ENCODE peak calls at places on chromosome 15, in seven cellular contexts. N is lower leg skin, H is GM12865, J is HepG2, L is GM13977, S is cardiac muscle cell, M is nephron progenitor cell. O is an unnamed sample.
A peak's percentile ranks its signal among the peaks of the same experiment; 100 is the strongest.

GRCh38 chr15:93028632-93029612 is 60.1 kb downstream of the RGMA start:
- DNase-seq in J (no peak), H (no peak), S (no peak), M (no peak), N (peak; percentile 79), L (peak; percentile 17), O (no peak)

GRCh38 chr15:88636039-88636438 is 2.8 kb upstream of the ISG20 start:
- DNase-seq in S (no peak), N (no peak), L (no peak), M (no peak), H (no peak), J (no peak), O (no peak)

GRCh38 chr15:70963199-70963598 is 70.6 kb downstream of the LRRC49 start:
- DNase-seq in J (no peak), L (no peak), H (no peak), N (no peak), M (no peak), S (no peak), O (no peak)

GRCh38 chr15:57165992-57166391 is 210.3 kb upstream of the CGNL1 start:
- DNase-seq in L (no peak), J (no peak), H (no peak), M (no peak), N (no peak), S (no peak), O (no peak)

GRCh38 chr15:66931768-66932633 is 133.4 kb upstream of the SMAD3 start:
- DNase-seq in H (no peak), N (no peak), J (peak; percentile 91), M (no peak), S (peak; percentile 6), L (no peak), O (no peak)

GRCh38 chr15:40366204-40367037 is 8.4 kb downstream of the DISP2 start:
- DNase-seq in N (no peak), H (no peak), M (no peak), S (no peak), J (no peak), L (no peak), O (no peak)

GRCh38 chr15:72838311-72838731 is 54.8 kb upstream of the ADPGK start:
- DNase-seq in L (no peak), S (no peak), M (no peak), H (peak; percentile 7), J (no peak), N (no peak), O (no peak)

GRCh38 chr15:60620707-60621106 is 141.8 kb upstream of the ICE2 start:
- DNase-seq in J (no peak), S (peak; percentile 26), N (peak; percentile 63), M (peak; percentile 42), L (no peak), H (no peak), O (no peak)

GRCh38 chr15:98909968-98910885 is 97.4 kb downstream of the PGPEP1L start:
- DNase-seq in H (no peak), S (no peak), N (no peak), J (no peak), L (no peak), M (no peak), O (no peak)

GRCh38 chr15:33068007-33068441 is 126.5 kb downstream of the FMN1 start:
- DNase-seq in J (peak; percentile 66), H (no peak), S (no peak), L (no peak), M (peak; percentile 20), N (peak; percentile 80), O (no peak)

GRCh38 chr15:45645026-45645980 is 10.5 kb downstream of the SQOR start:
- DNase-seq in M (no peak), N (no peak), S (no peak), L (peak; percentile 27), J (no peak), H (no peak), O (no peak)

GRCh38 chr15:60594071-60594470 is 115.1 kb upstream of the ICE2 start:
- DNase-seq in H (no peak), L (no peak), N (no peak), M (no peak), J (no peak), S (no peak), O (no peak)

GRCh38 chr15:40511472-40512133 is 40.8 kb downstream of the CHST14 start:
- DNase-seq in J (peak; percentile 62), H (peak; percentile 59), N (peak; percentile 19), S (peak; percentile 63), M (peak; percentile 80), L (peak; percentile 70), O (no peak)

GRCh38 chr15:43253431-43254403 is 13.0 kb downstream of the TGM5 start:
- DNase-seq in J (no peak), S (no peak), H (peak; percentile 76), L (peak; percentile 73), M (no peak), N (peak; percentile 57), O (no peak)

GRCh38 chr15:97981058-97981457 is 20.6 kb downstream of the ARRDC4 start:
- DNase-seq in N (no peak), L (no peak), S (no peak), J (no peak), H (no peak), M (no peak), O (no peak)

GRCh38 chr15:96093063-96093462 is 237.4 kb upstream of the NR2F2 start:
- DNase-seq in L (no peak), H (no peak), J (no peak), M (no peak), N (no peak), S (no peak), O (no peak)

GRCh38 chr15:97966924-97967620 is 6.6 kb downstream of the ARRDC4 start:
- DNase-seq in M (no peak), H (no peak), N (no peak), S (no peak), J (no peak), L (no peak), O (no peak)

GRCh38 chr15:92696096-92696495 is 40.5 kb upstream of the FAM174B start:
- DNase-seq in L (no peak), H (no peak), N (no peak), M (no peak), J (no peak), S (no peak), O (no peak)

GRCh38 chr15:31263751-31264533 is 62.7 kb upstream of the KLF13 start:
- DNase-seq in S (no peak), N (peak; percentile 55), H (peak; percentile 91), L (no peak), M (no peak), J (no peak), O (no peak)

GRCh38 chr15:87707581-87708130 is 548.9 kb downstream of the NTRK3 start:
- DNase-seq in H (no peak), J (no peak), S (peak; percentile 48), N (no peak), L (no peak), M (no peak), O (no peak)

GRCh38 chr15:90819850-90820249 is 48.5 kb upstream of the FURIN start:
- DNase-seq in N (no peak), L (no peak), M (no peak), J (no peak), H (no peak), S (no peak), O (no peak)
- TF ChIP-seq CTCF in N (no peak), L (no peak), M (no peak), J (no peak), H (no peak), S (no peak), O (no peak)

GRCh38 chr15:77031376-77032050 is 36.6 kb downstream of the PSTPIP1 start:
- DNase-seq in H (peak; percentile 68), S (no peak), N (no peak), J (peak; percentile 49), M (no peak), L (no peak), O (no peak)
- TF ChIP-seq CTCF in H (peak; percentile 54), S (no peak), N (no peak), J (peak; percentile 82), M (no peak), L (peak; percentile 36), O (no peak)

DNA sequence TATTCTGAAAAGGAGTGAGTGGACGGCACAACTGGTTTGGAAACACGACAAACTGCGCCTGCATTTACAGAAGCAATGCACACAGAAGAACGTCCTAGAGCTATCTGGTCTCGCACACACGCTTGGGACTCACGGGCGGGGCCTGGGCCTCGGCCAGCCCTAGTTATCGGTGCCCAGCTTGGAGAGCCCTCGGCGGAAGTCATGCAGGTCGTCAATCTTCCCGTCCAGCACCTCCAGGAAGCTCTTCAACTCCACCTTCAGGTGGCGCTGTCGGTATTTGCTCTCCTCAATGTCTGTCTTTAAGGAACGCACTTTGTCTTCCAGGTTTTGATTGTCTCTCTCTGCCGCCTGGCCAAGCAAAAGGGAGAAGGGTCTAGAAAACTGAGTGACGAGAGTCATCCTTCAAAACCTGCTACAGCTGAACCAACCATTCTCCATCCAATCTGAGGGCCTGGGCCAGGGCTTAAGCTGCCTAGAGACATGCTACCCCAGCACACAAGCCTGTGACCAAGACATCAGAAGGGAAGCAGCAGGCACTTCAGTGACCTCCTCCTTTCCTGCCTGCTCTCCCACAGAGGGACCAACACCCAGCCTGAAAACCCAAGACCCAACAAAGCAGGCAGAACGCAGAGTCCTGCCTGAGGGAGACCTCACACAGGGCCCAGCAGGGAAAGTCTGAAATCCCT is 40.3 kb downstream of the WHAMM start:
- DNase-seq in H (peak; percentile 81), S (peak; percentile 90), N (peak; percentile 69), L (peak; percentile 66), J (peak; percentile 73), M (peak; percentile 80), O (no peak)
- TF ChIP-seq CTCF in H (peak; percentile 68), S (peak; percentile 86), N (peak; percentile 0), L (peak; percentile 70), J (peak; percentile 88), M (peak; percentile 75), O (peak; percentile 85)

GRCh38 chr15:58555168-58556027 is 123.6 kb downstream of the LIPC start:
- DNase-seq in H (no peak), L (no peak), S (peak; percentile 23), N (no peak), M (peak; percentile 34), J (no peak), O (no peak)
- TF ChIP-seq CTCF in H (no peak), L (no peak), S (no peak), N (no peak), M (no peak), J (peak; percentile 7), O (no peak)

GRCh38 chr15:51367322-51367976 is 26.0 kb downstream of the GLDN start:
- DNase-seq in H (no peak), M (no peak), N (no peak), J (no peak), L (no peak), S (no peak), O (no peak)
- TF ChIP-seq CTCF in H (no peak), M (no peak), N (no peak), J (no peak), L (no peak), S (no peak), O (no peak)

GRCh38 chr15:86690566-86690965 is 610.9 kb downstream of the AGBL1 start:
- DNase-seq in H (no peak), M (no peak), S (peak; percentile 64), J (no peak), N (no peak), L (no peak), O (no peak)

GRCh38 chr15:86685263-86685662 is 605.6 kb downstream of the AGBL1 start:
- DNase-seq in S (no peak), J (no peak), N (no peak), M (no peak), L (no peak), H (no peak), O (no peak)

DNA sequence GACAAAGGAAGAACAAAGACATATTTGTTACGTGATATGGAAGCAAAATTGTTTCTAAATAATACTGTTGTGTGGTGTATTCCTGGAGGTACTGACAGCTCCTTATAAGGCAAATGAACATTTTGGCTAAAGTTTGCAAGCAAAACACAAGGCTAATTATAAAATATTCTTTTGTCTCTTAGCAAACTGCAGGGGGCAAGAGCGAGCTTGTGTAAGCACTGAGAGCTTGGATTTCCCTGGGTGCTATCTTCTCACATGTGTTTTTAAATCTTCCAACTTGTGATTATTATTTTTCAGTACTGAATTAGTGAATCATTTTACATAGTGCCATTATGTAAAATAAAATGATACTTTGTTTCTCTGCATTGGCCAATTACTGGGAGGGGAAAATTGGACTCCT is 611.4 kb downstream of the AGBL1 start:
- DNase-seq in N (no peak), S (peak; percentile 29), J (no peak), L (no peak), M (no peak), H (no peak), O (no peak)
- TF ChIP-seq CTCF in N (no peak), S (no peak), J (no peak), L (no peak), M (peak; percentile 6), H (no peak), O (peak; percentile 49)